ENCODE peak calls at places on chromosomes 11 and 22, in six cellular contexts. B is T47D; U is activated CD4-positive, alpha-beta T cell treated with anti-CD3 and anti-CD28 coated beads, Interleukin-2, amount 50 U/mL, for 4 hours; T is neural progenitor cell; O is iPS DF 19.7; C is stimulated activated CD8-positive, alpha-beta memory T cell treated with anti-CD3 and anti-CD28 coated beads, Interleukin-4, amount 100 ng/mL, for 1 hour. A is an unnamed sample.

GRCh38 chr11:27700351-27701261 is at the start of gene BDNF:
- DNase-seq in C (no peak), B (no peak), T (peak), O (no peak), U (no peak), A (no peak)

GRCh38 chr11:90235536-90235935 is 12.7 kb upstream of the CHORDC1 start:
- DNase-seq in C (no peak), O (no peak), B (no peak), T (no peak), U (no peak), A (no peak)

GRCh38 chr11:129209891-129210830 is 18.0 kb upstream of the ARHGAP32 start:
- DNase-seq in O (no peak), C (no peak), U (no peak), T (no peak), B (no peak), A (no peak)

GRCh38 chr11:75487366-75487765 is 38.4 kb downstream of the GDPD5 start:
- DNase-seq in O (no peak), U (no peak), T (no peak), B (no peak), C (no peak), A (no peak)

GRCh38 chr11:35945137-35945518 is 1.3 kb downstream of the LDLRAD3 start:
- DNase-seq in B (no peak), C (no peak), U (no peak), O (no peak), T (no peak), A (no peak)

GRCh38 chr11:208177-208916 is 839 bp downstream of the RIC8A start:
- DNase-seq in O (no peak), U (peak), C (peak), T (peak), B (peak), A (no peak)

GRCh38 chr22:35192121-35192918 is 65.0 kb upstream of the HMGXB4 start:
- DNase-seq in O (no peak), C (no peak), B (no peak), T (no peak), U (no peak), A (no peak)

GRCh38 chr11:130454495-130455262 is 6.2 kb downstream of the ADAMTS15 start:
- DNase-seq in T (no peak), B (no peak), C (no peak), U (no peak), O (no peak), A (no peak)

GRCh38 chr11:30879322-30880020 is 293.3 kb upstream of the MPPED2 start:
- DNase-seq in C (no peak), T (no peak), O (no peak), B (no peak), U (no peak), A (no peak)

GRCh38 chr11:104254347-104254746 is 90.4 kb upstream of the PDGFD start:
- DNase-seq in T (peak), B (no peak), O (peak), C (no peak), U (no peak), A (peak)

GRCh38 chr11:17384002-17384511 is 4.4 kb downstream of the KCNJ11 start:
- DNase-seq in T (peak), U (peak), B (no peak), C (peak), O (peak), A (peak)

GRCh38 chr11:11580831-11581492 is 40.8 kb downstream of the GALNT18 start:
- DNase-seq in C (no peak), B (no peak), O (no peak), U (no peak), T (no peak), A (no peak)

GRCh38 chr11:72454791-72455190 is 20.5 kb upstream of the CLPB start:
- DNase-seq in C (no peak), T (peak), U (no peak), B (no peak), O (no peak), A (no peak)

GRCh38 chr22:28268176-28268575 is 349.1 kb upstream of the PITPNB start:
- DNase-seq in C (no peak), B (no peak), O (no peak), T (no peak), U (no peak), A (no peak)

GRCh38 chr11:76023408-76024068 is 182.8 kb downstream of the WNT11 start:
- DNase-seq in U (no peak), O (no peak), T (no peak), B (no peak), C (no peak), A (no peak)

GRCh38 chr11:15660496-15660895 is 545.8 kb downstream of the INSC start:
- DNase-seq in T (no peak), B (no peak), U (no peak), O (no peak), C (no peak), A (no peak)

GRCh38 chr11:76860539-76861475 is at the start of gene ACER3:
- DNase-seq in T (peak), C (peak), U (peak), B (peak), O (no peak), A (peak)

A was measured in GM12864.